ENCODE peak calls at places on chromosomes 7 and 10, in seven cellular contexts. One of them, this sample, is unnamed.
A peak's percentile ranks its signal among the peaks of the same experiment; 100 is the strongest.

GRCh38 chr10:42990721-42991441 is 86.0 kb upstream of the RET start:
- DNase-seq in K562: no peak
- DNase-seq in transverse colon: no peak
- DNase-seq in SK-N-SH: peak; percentile 33
- DNase-seq in prostate gland: no peak
- DNase-seq in HCT116: no peak
- DNase-seq in HepG2: no peak
- DNase-seq in this sample: no peak

GRCh38 chr10:66717221-66717981 is 208.4 kb upstream of the LRRTM3 start:
- DNase-seq in K562: no peak
- DNase-seq in transverse colon: peak; percentile 14
- DNase-seq in SK-N-SH: no peak
- DNase-seq in prostate gland: no peak
- DNase-seq in HCT116: no peak
- DNase-seq in HepG2: no peak
- DNase-seq in this sample: no peak

GRCh38 chr7:77391230-77391629 is 24.9 kb downstream of the GSAP start:
- DNase-seq in K562: no peak
- DNase-seq in transverse colon: no peak
- DNase-seq in SK-N-SH: no peak
- DNase-seq in prostate gland: no peak
- DNase-seq in HCT116: no peak
- DNase-seq in HepG2: no peak
- DNase-seq in this sample: no peak

GRCh38 chr10:93844979-93845626 is 48.7 kb upstream of the SLC35G1 start:
- DNase-seq in K562: no peak
- DNase-seq in transverse colon: no peak
- DNase-seq in SK-N-SH: no peak
- DNase-seq in prostate gland: no peak
- DNase-seq in HCT116: no peak
- DNase-seq in HepG2: no peak
- DNase-seq in this sample: no peak

GRCh38 chr7:82678716-82679115 is 235.1 kb upstream of the CACNA2D1 start:
- DNase-seq in K562: no peak
- DNase-seq in transverse colon: no peak
- DNase-seq in SK-N-SH: no peak
- DNase-seq in prostate gland: no peak
- DNase-seq in HCT116: no peak
- DNase-seq in HepG2: no peak
- DNase-seq in this sample: no peak

GRCh38 chr10:43204943-43205671 is 61.8 kb downstream of the RASGEF1A start:
- DNase-seq in K562: peak; percentile 69
- DNase-seq in transverse colon: peak; percentile 38
- DNase-seq in SK-N-SH: peak; percentile 84
- DNase-seq in prostate gland: no peak
- DNase-seq in HCT116: peak; percentile 68
- DNase-seq in HepG2: peak; percentile 38
- DNase-seq in this sample: peak; percentile 72

GRCh38 chr7:29282819-29283414 is 88.3 kb downstream of the CHN2 start:
- DNase-seq in K562: no peak
- DNase-seq in transverse colon: no peak
- DNase-seq in SK-N-SH: no peak
- DNase-seq in prostate gland: no peak
- DNase-seq in HCT116: no peak
- DNase-seq in HepG2: no peak
- DNase-seq in this sample: no peak

GRCh38 chr7:2939193-2939885 is 95.2 kb upstream of the GNA12 start:
- DNase-seq in K562: no peak
- DNase-seq in transverse colon: no peak
- DNase-seq in SK-N-SH: no peak
- DNase-seq in prostate gland: no peak
- DNase-seq in HCT116: no peak
- DNase-seq in HepG2: no peak
- DNase-seq in this sample: no peak

GRCh38 chr7:3294432-3295100 is 6.5 kb upstream of the SDK1 start:
- DNase-seq in K562: no peak
- DNase-seq in transverse colon: peak; percentile 69
- DNase-seq in SK-N-SH: no peak
- DNase-seq in prostate gland: peak; percentile 68
- DNase-seq in HCT116: no peak
- DNase-seq in HepG2: no peak
- DNase-seq in this sample: no peak

GRCh38 chr10:5619366-5620211 is 46.8 kb downstream of the ASB13 start:
- DNase-seq in K562: no peak
- DNase-seq in transverse colon: no peak
- DNase-seq in SK-N-SH: no peak
- DNase-seq in prostate gland: no peak
- DNase-seq in HCT116: no peak
- DNase-seq in HepG2: no peak
- DNase-seq in this sample: no peak

GRCh38 chr10:5465976-5466450 is 33.4 kb downstream of the CALML5 start:
- DNase-seq in K562: no peak
- DNase-seq in transverse colon: peak; percentile 33
- DNase-seq in SK-N-SH: no peak
- DNase-seq in prostate gland: no peak
- DNase-seq in HCT116: no peak
- DNase-seq in HepG2: no peak
- DNase-seq in this sample: no peak

GRCh38 chr10:77041636-77042258 is 595.9 kb downstream of the KCNMA1 start:
- DNase-seq in K562: no peak
- DNase-seq in transverse colon: no peak
- DNase-seq in SK-N-SH: peak; percentile 61
- DNase-seq in prostate gland: no peak
- DNase-seq in HCT116: no peak
- DNase-seq in HepG2: no peak
- DNase-seq in this sample: no peak

GRCh38 chr10:66627156-66627555 is 298.7 kb upstream of the LRRTM3 start:
- DNase-seq in K562: no peak
- DNase-seq in transverse colon: no peak
- DNase-seq in SK-N-SH: peak; percentile 27
- DNase-seq in prostate gland: no peak
- DNase-seq in HCT116: peak; percentile 66
- DNase-seq in HepG2: peak; percentile 34
- DNase-seq in this sample: peak; percentile 15

GRCh38 chr7:30916255-30916654 is 4.6 kb downstream of the AQP1 start:
- DNase-seq in K562: no peak
- DNase-seq in transverse colon: no peak
- DNase-seq in SK-N-SH: no peak
- DNase-seq in prostate gland: no peak
- DNase-seq in HCT116: no peak
- DNase-seq in HepG2: no peak
- DNase-seq in this sample: no peak

GRCh38 chr7:90530263-90530662 is 60.8 kb downstream of the PTTG1IP2 start:
- DNase-seq in K562: no peak
- DNase-seq in transverse colon: no peak
- DNase-seq in SK-N-SH: no peak
- DNase-seq in prostate gland: no peak
- DNase-seq in HCT116: no peak
- DNase-seq in HepG2: no peak
- DNase-seq in this sample: no peak

GRCh38 chr7:77657427-77658331 is 38.6 kb upstream of the RSBN1L start:
- DNase-seq in K562: peak; percentile 48
- DNase-seq in transverse colon: no peak
- DNase-seq in SK-N-SH: peak; percentile 64
- DNase-seq in prostate gland: peak; percentile 49
- DNase-seq in HCT116: peak; percentile 35
- DNase-seq in HepG2: peak; percentile 53
- DNase-seq in this sample: no peak

GRCh38 chr7:149199234-149199990 is 4.1 kb downstream of the ZNF282 start:
- DNase-seq in K562: no peak
- DNase-seq in transverse colon: no peak
- DNase-seq in SK-N-SH: no peak
- DNase-seq in prostate gland: no peak
- DNase-seq in HCT116: no peak
- DNase-seq in HepG2: no peak
- DNase-seq in this sample: no peak

GRCh38 chr7:21920931-21921330 is 24.8 kb downstream of the CDCA7L start:
- DNase-seq in K562: no peak
- DNase-seq in transverse colon: no peak
- DNase-seq in SK-N-SH: no peak
- DNase-seq in prostate gland: no peak
- DNase-seq in HCT116: no peak
- DNase-seq in HepG2: no peak
- DNase-seq in this sample: no peak

GRCh38 chr7:116210345-116211005 is at the start of gene TES:
- DNase-seq in K562: peak; percentile 95
- DNase-seq in transverse colon: peak; percentile 87
- DNase-seq in SK-N-SH: peak; percentile 97
- DNase-seq in prostate gland: peak; percentile 71
- DNase-seq in HCT116: peak; percentile 70
- DNase-seq in HepG2: peak; percentile 29
- DNase-seq in this sample: no peak

GRCh38 chr7:12475362-12476063 is 71.8 kb upstream of the VWDE start:
- DNase-seq in K562: peak; percentile 53
- DNase-seq in transverse colon: no peak
- DNase-seq in SK-N-SH: no peak
- DNase-seq in prostate gland: no peak
- DNase-seq in HCT116: peak; percentile 23
- DNase-seq in HepG2: no peak
- DNase-seq in this sample: no peak

GRCh38 chr10:44993226-44993921 is 7.3 kb upstream of the ZNF22 start:
- DNase-seq in K562: no peak
- DNase-seq in transverse colon: no peak
- DNase-seq in SK-N-SH: no peak
- DNase-seq in prostate gland: no peak
- DNase-seq in HCT116: no peak
- DNase-seq in HepG2: no peak
- DNase-seq in this sample: no peak

GRCh38 chr7:73864981-73865711 is 4.2 kb downstream of the TMEM270 start:
- DNase-seq in K562: no peak
- DNase-seq in transverse colon: no peak
- DNase-seq in SK-N-SH: peak; percentile 63
- DNase-seq in prostate gland: no peak
- DNase-seq in HCT116: no peak
- DNase-seq in HepG2: no peak
- DNase-seq in this sample: no peak

GRCh38 chr10:128398103-128398502 is 271.9 kb upstream of the MKI67 start:
- DNase-seq in K562: no peak
- DNase-seq in transverse colon: no peak
- DNase-seq in SK-N-SH: no peak
- DNase-seq in prostate gland: no peak
- DNase-seq in HCT116: no peak
- DNase-seq in HepG2: no peak
- DNase-seq in this sample: no peak

GRCh38 chr10:126314848-126315247 is 73.4 kb downstream of the ADAM12 start:
- DNase-seq in K562: no peak
- DNase-seq in transverse colon: no peak
- DNase-seq in SK-N-SH: no peak
- DNase-seq in prostate gland: no peak
- DNase-seq in HCT116: no peak
- DNase-seq in HepG2: no peak
- DNase-seq in this sample: no peak

GRCh38 chr7:101984997-101985645 is 167.7 kb downstream of the CUX1 start:
- DNase-seq in K562: no peak
- DNase-seq in transverse colon: no peak
- DNase-seq in SK-N-SH: peak; percentile 39
- DNase-seq in prostate gland: no peak
- DNase-seq in HCT116: no peak
- DNase-seq in HepG2: no peak
- DNase-seq in this sample: no peak

GRCh38 chr7:86008898-86009297 is 634.8 kb upstream of the GRM3 start:
- DNase-seq in K562: no peak
- DNase-seq in transverse colon: no peak
- DNase-seq in SK-N-SH: no peak
- DNase-seq in prostate gland: no peak
- DNase-seq in HCT116: no peak
- DNase-seq in HepG2: no peak
- DNase-seq in this sample: no peak

GRCh38 chr7:149879271-149879711 is 5.5 kb downstream of the ATP6V0E2 start:
- DNase-seq in K562: no peak
- DNase-seq in transverse colon: no peak
- DNase-seq in SK-N-SH: no peak
- DNase-seq in prostate gland: peak; percentile 3
- DNase-seq in HCT116: no peak
- DNase-seq in HepG2: no peak
- DNase-seq in this sample: no peak

GRCh38 chr7:158377800-158378623 is 209.6 kb downstream of the PTPRN2 start:
- DNase-seq in K562: no peak
- DNase-seq in transverse colon: no peak
- DNase-seq in SK-N-SH: no peak
- DNase-seq in prostate gland: no peak
- DNase-seq in HCT116: no peak
- DNase-seq in HepG2: peak; percentile 18
- DNase-seq in this sample: no peak

GRCh38 chr7:5532520-5533335 is 109.1 kb upstream of the TNRC18 start:
- DNase-seq in K562: peak; percentile 77
- DNase-seq in transverse colon: peak; percentile 89
- DNase-seq in SK-N-SH: peak; percentile 27
- DNase-seq in prostate gland: peak; percentile 70
- DNase-seq in HCT116: no peak
- DNase-seq in HepG2: peak; percentile 66
- DNase-seq in this sample: no peak

GRCh38 chr10:61732635-61733278 is 70.0 kb downstream of the CABCOCO1 start:
- DNase-seq in K562: no peak
- DNase-seq in transverse colon: no peak
- DNase-seq in SK-N-SH: no peak
- DNase-seq in prostate gland: no peak
- DNase-seq in HCT116: no peak
- DNase-seq in HepG2: no peak
- DNase-seq in this sample: no peak

GRCh38 chr10:30454744-30455498 is 20.9 kb downstream of the MAP3K8 start:
- DNase-seq in K562: no peak
- DNase-seq in transverse colon: no peak
- DNase-seq in SK-N-SH: no peak
- DNase-seq in prostate gland: no peak
- DNase-seq in HCT116: no peak
- DNase-seq in HepG2: no peak
- DNase-seq in this sample: no peak
- TF ChIP-seq POLR2AphosphoS5 in K562: no peak
- TF ChIP-seq POLR2AphosphoS5 in transverse colon: peak; percentile 34
- TF ChIP-seq POLR2AphosphoS5 in SK-N-SH: no peak
- TF ChIP-seq POLR2AphosphoS5 in prostate gland: peak; percentile 53
- TF ChIP-seq POLR2AphosphoS5 in HCT116: no peak
- TF ChIP-seq POLR2AphosphoS5 in HepG2: no peak
- TF ChIP-seq POLR2AphosphoS5 in this sample: no peak

GRCh38 chr10:35367107-35367859 is 31.0 kb downstream of the CCNY start:
- DNase-seq in K562: no peak
- DNase-seq in transverse colon: no peak
- DNase-seq in SK-N-SH: no peak
- DNase-seq in prostate gland: no peak
- DNase-seq in HCT116: no peak
- DNase-seq in HepG2: no peak
- DNase-seq in this sample: no peak
- H3K9me3 ChIP-seq in K562: no peaks in the 10 kb centered on the region
- H3K9me3 ChIP-seq in transverse colon: no peaks in the 10 kb centered on the region
- H3K9me3 ChIP-seq in SK-N-SH: no peaks in the 10 kb centered on the region
- H3K9me3 ChIP-seq in prostate gland: no peaks in the 10 kb centered on the region
- H3K9me3 ChIP-seq in HCT116: no peaks in the 10 kb centered on the region
- H3K9me3 ChIP-seq in HepG2: no peaks in the 10 kb centered on the region
- H3K9me3 ChIP-seq in this sample: no peaks in the 10 kb centered on the region

GRCh38 chr7:141945356-141945755 is 1.4 kb downstream of the CLEC5A start:
- DNase-seq in K562: no peak
- DNase-seq in transverse colon: no peak
- DNase-seq in SK-N-SH: no peak
- DNase-seq in prostate gland: no peak
- DNase-seq in HCT116: no peak
- DNase-seq in HepG2: no peak
- DNase-seq in this sample: no peak
- TF ChIP-seq POLR2AphosphoS5 in K562: no peak
- TF ChIP-seq POLR2AphosphoS5 in transverse colon: no peak
- TF ChIP-seq POLR2AphosphoS5 in SK-N-SH: no peak
- TF ChIP-seq POLR2AphosphoS5 in prostate gland: no peak
- TF ChIP-seq POLR2AphosphoS5 in HCT116: no peak
- TF ChIP-seq POLR2AphosphoS5 in HepG2: no peak
- TF ChIP-seq POLR2AphosphoS5 in this sample: no peak

GRCh38 chr7:138551102-138551501 is 91.0 kb downstream of the TRIM24 start:
- DNase-seq in K562: no peak
- DNase-seq in transverse colon: no peak
- DNase-seq in SK-N-SH: no peak
- DNase-seq in prostate gland: no peak
- DNase-seq in HCT116: no peak
- DNase-seq in HepG2: no peak
- DNase-seq in this sample: no peak
- H3K9me3 ChIP-seq in K562: peaks cover 11% of the 10 kb centered on the region
- H3K9me3 ChIP-seq in transverse colon: peaks cover 6% of the 10 kb centered on the region
- H3K9me3 ChIP-seq in SK-N-SH: peaks cover 13% of the 10 kb centered on the region
- H3K9me3 ChIP-seq in prostate gland: no peaks in the 10 kb centered on the region
- H3K9me3 ChIP-seq in HCT116: no peaks in the 10 kb centered on the region
- H3K9me3 ChIP-seq in HepG2: peaks cover under 1% of the 10 kb centered on the region
- H3K9me3 ChIP-seq in this sample: peaks cover 22% of the 10 kb centered on the region

This sample was measured in Panc1.